ENCODE peak calls at places on chromosomes 6 and 20, in six cellular contexts. Z is right lobe of liver, M is heart right ventricle, O is mesenchymal stem cell, W is ovary, E is hepatocyte. R is an unnamed sample.

GRCh38 chr6:13992417-13993055 is 67.8 kb downstream of the RNF182 start:
- DNase-seq in W (no peak), E (no peak), M (no peak), O (peak; percentile 78), Z (no peak), R (peak; percentile 19)

GRCh38 chr20:19769516-19769915 is 11.5 kb downstream of the RIN2 start:
- DNase-seq in M (no peak), O (no peak), W (no peak), Z (no peak), E (no peak), R (no peak)

GRCh38 chr6:81487489-81487888 is 265.0 kb downstream of the TENT5A start:
- DNase-seq in O (no peak), W (peak; percentile 35), E (peak; percentile 7), Z (no peak), M (peak; percentile 18), R (no peak)

GRCh38 chr20:14284443-14284842 is 53.0 kb downstream of the FLRT3 start:
- DNase-seq in M (no peak), E (no peak), O (no peak), Z (no peak), W (no peak), R (no peak)

GRCh38 chr6:117206951-117207687 is 58.2 kb upstream of the VGLL2 start:
- DNase-seq in Z (no peak), O (no peak), M (peak; percentile 13), W (no peak), E (peak; percentile 6), R (peak; percentile 90)

GRCh38 chr6:32173051-32173727 is 2.7 kb downstream of the AGPAT1 start:
- DNase-seq in E (no peak), M (no peak), O (no peak), Z (no peak), W (no peak), R (no peak)

GRCh38 chr20:31943052-31943471 is 8.8 kb downstream of the PDRG1 start:
- DNase-seq in E (no peak), M (peak; percentile 51), Z (no peak), W (peak; percentile 62), O (no peak), R (no peak)

GRCh38 chr6:70353343-70353913 is 50.5 kb upstream of the COL9A1 start:
- DNase-seq in Z (no peak), E (no peak), M (no peak), W (no peak), O (no peak), R (no peak)

GRCh38 chr6:45630314-45630713 is 252.6 kb upstream of the SUPT3H start:
- DNase-seq in W (no peak), E (no peak), O (no peak), M (no peak), Z (no peak), R (no peak)

GRCh38 chr6:74467533-74468215 is 738.2 kb downstream of the COL12A1 start:
- DNase-seq in O (peak; percentile 50), W (no peak), Z (no peak), M (no peak), E (no peak), R (peak; percentile 6)

GRCh38 chr6:148263961-148264360 is 78.7 kb upstream of the SASH1 start:
- DNase-seq in O (no peak), M (no peak), E (no peak), Z (no peak), W (no peak), R (no peak)

GRCh38 chr20:56985286-56985685 is 281.2 kb downstream of the BMP7 start:
- DNase-seq in E (no peak), M (no peak), O (no peak), Z (no peak), W (no peak), R (no peak)

GRCh38 chr6:52571099-52571755 is 5.6 kb downstream of the TRAM2 start:
- DNase-seq in W (no peak), E (peak; percentile 36), O (peak; percentile 70), Z (no peak), M (no peak), R (no peak)

GRCh38 chr6:109799664-109800063 is 108.6 kb downstream of the FIG4 start:
- DNase-seq in E (no peak), O (peak; percentile 6), W (no peak), Z (no peak), M (no peak), R (no peak)

DNA sequence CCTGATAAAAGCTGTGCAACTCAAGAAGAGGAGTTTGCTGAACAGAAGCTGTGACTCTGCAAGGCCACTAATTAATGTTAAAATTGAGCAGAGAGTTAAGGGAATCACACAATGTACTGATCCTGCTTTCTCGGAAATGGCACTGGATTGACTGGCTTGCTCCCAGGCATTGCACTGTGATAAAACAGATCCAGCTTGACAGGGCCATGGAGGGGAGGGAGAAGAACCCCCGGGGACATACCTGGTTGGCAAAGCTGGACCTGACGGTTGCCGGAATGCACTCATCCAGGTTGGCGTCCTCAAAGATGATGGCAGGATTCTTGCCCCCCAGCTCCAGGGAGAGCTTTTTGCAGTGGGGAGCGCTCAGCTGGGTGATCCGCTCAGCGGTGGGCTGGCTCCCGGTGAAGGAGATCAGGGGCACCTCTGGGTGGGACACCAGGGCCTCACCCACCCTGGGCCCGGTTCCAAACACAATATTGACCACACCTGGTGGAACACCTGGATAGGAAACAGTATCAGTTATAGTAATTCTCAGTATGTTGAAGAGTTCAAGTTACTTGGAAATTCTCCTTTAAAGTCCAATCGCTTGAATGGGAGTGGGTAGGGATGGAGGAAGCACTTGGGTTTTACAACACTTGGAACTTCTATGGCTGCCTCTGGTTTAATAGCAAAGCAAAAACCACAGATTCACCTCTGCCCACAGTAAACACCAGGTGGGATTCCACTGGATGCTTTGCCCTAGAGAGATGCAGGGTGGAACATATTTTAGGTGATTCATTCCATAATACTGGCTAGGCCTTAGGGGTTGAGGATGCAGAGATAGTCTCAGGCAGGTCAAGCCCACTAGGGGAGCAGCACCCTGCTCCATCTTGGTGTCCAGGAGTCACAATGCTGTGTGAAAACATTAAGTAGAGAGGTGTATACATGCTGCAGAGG is 17.1 kb downstream of the ALDH8A1 start:
- DNase-seq in M (no peak), Z (no peak), W (no peak), O (no peak), E (no peak), R (no peak)
- H3K4me1 ChIP-seq in M (no peaks in the 10 kb centered on the region), Z (no peaks in the 10 kb centered on the region), W (peaks cover 2% of the 10 kb centered on the region), O (peaks cover 18% of the 10 kb centered on the region), E (peaks cover 6% of the 10 kb centered on the region), R (peaks cover 12% of the 10 kb centered on the region)

DNA sequence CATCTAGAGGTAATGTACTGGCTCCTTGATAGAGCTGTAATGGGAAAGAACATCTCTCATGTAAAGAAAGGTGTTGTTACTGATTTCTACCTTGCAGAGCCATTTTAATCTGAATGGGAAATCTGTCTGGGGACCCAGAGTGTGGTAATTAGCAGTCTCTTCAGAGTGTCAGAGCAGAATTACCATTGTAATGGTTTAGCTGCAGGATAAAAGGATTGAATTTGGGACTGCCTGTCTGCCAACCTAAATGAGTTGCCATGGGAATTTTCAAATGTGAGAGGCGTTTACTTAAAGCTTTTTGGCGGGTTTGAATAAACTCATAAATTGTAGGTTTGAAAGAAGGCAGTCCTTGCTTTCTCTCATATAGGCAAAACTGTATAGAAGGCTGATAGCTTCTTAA is 128.8 kb downstream of the QKI start:
- DNase-seq in O (no peak), Z (no peak), M (no peak), E (no peak), W (no peak), R (no peak)
- H3K4me1 ChIP-seq in O (no peaks in the 10 kb centered on the region), Z (no peaks in the 10 kb centered on the region), M (peaks cover 38% of the 10 kb centered on the region), E (no peaks in the 10 kb centered on the region), W (no peaks in the 10 kb centered on the region), R (no peaks in the 10 kb centered on the region)

GRCh38 chr6:152270301-152270925 is 366.7 kb downstream of the SYNE1 start:
- DNase-seq in E (no peak), M (no peak), O (peak; percentile 21), W (no peak), Z (no peak), R (no peak)

GRCh38 chr6:152271681-152272464 is 365.3 kb downstream of the SYNE1 start:
- DNase-seq in W (peak; percentile 73), E (no peak), Z (no peak), O (no peak), M (peak; percentile 52), R (no peak)

GRCh38 chr6:152273638-152274037 is 363.5 kb downstream of the SYNE1 start:
- DNase-seq in E (peak; percentile 13), O (no peak), Z (no peak), W (no peak), M (peak; percentile 36), R (no peak)

GRCh38 chr6:152272486-152272885 is 364.7 kb downstream of the SYNE1 start:
- DNase-seq in Z (no peak), O (no peak), W (no peak), E (no peak), M (no peak), R (no peak)

DNA sequence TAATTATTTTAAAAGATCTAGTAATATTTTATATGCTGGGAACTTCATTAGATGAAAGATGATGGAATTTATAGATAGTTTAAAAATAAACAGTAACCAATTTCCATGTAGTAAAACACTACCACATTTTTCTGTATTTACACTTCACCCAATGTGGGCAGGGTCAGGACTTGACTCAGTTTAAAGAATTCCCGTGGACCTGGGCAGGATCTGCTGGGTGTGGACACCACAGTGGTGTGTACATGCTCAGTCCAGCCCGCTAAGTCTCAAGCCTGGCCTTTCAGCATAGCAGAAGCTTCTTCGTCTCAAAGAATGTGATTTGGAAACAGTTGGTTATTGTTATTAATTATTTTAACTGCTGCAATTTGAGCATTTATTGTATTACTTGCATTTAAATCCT is 364.2 kb downstream of the SYNE1 start:
- DNase-seq in O (no peak), W (no peak), E (peak; percentile 18), Z (no peak), M (no peak), R (no peak)
- H3K4me1 ChIP-seq in O (peaks cover 2% of the 10 kb centered on the region), W (peaks cover 20% of the 10 kb centered on the region), E (peaks cover 14% of the 10 kb centered on the region), Z (no peaks in the 10 kb centered on the region), M (peaks cover 39% of the 10 kb centered on the region), R (no peaks in the 10 kb centered on the region)

DNA sequence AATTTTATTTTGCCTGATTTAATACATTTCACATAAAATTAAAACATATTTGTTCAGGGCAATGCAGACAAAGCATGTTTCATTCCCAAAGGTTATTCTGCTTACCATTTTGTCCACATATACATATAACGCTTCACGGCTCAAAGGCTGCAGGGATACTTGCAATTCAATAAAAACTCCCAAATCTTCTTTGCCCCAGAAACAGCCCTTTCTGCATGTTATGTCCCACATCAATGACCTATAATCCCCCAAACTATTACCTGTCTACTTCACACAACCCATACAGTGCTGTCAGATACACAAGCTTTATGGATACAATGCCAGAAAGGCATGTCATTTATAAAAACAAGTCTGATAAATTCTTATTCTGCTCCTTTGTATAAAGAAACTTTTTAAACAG is 20.2 kb downstream of the SNX5 start:
- DNase-seq in O (no peak), Z (no peak), E (no peak), W (no peak), M (no peak), R (no peak)
- H3K4me1 ChIP-seq in O (no peaks in the 10 kb centered on the region), Z (no peaks in the 10 kb centered on the region), E (no peaks in the 10 kb centered on the region), W (no peaks in the 10 kb centered on the region), M (no peaks in the 10 kb centered on the region), R (no peaks in the 10 kb centered on the region)

GRCh38 chr6:36116480-36116879 is 13.8 kb upstream of the MAPK13 start:
- DNase-seq in M (no peak), W (no peak), E (no peak), O (no peak), Z (no peak), R (no peak)
- H3K4me1 ChIP-seq in M (no peaks in the 10 kb centered on the region), W (no peaks in the 10 kb centered on the region), E (peaks cover 3% of the 10 kb centered on the region), O (peaks cover 11% of the 10 kb centered on the region), Z (no peaks in the 10 kb centered on the region), R (no peaks in the 10 kb centered on the region)